ENCODE peak calls at places on chromosomes 12 and 14, in six cellular contexts. V is heart left ventricle, D is stomach, H is lower leg skin, E is body of pancreas, J is uterus. R is an unnamed sample.

GRCh38 chr12:86950043-86950838 is 694.0 kb upstream of the MGAT4C start:
- DNase-seq in V (no peak), D (no peak), H (no peak), E (no peak), J (no peak), R (no peak)

GRCh38 chr12:41956353-41956752 is 188.3 kb downstream of the GXYLT1 start:
- DNase-seq in V (no peak), D (no peak), H (no peak), E (no peak), J (no peak), R (no peak)

GRCh38 chr12:48001426-48002178 is 2.7 kb downstream of the COL2A1 start:
- DNase-seq in V (peak), D (peak), H (peak), E (peak), J (no peak), R (no peak)

GRCh38 chr14:87014854-87015253 is 978.1 kb downstream of the GALC start:
- DNase-seq in V (no peak), D (no peak), H (no peak), E (no peak), J (no peak), R (no peak)

GRCh38 chr14:47278233-47278842 is 397.1 kb downstream of the MDGA2 start:
- DNase-seq in V (peak), D (peak), H (no peak), E (peak), J (no peak), R (peak)

GRCh38 chr14:99316281-99317163 is 44.5 kb upstream of the BCL11B start:
- DNase-seq in V (no peak), D (peak), H (peak), E (no peak), J (no peak), R (no peak)

GRCh38 chr14:63632932-63633514 is 8.6 kb downstream of the WDR89 start:
- DNase-seq in V (no peak), D (no peak), H (no peak), E (no peak), J (no peak), R (peak)

GRCh38 chr14:101370593-101371569 is 190.4 kb upstream of the DIO3 start:
- DNase-seq in V (no peak), D (no peak), H (no peak), E (no peak), J (no peak), R (no peak)

GRCh38 chr12:132157733-132158409 is 13.6 kb downstream of the NOC4L start:
- DNase-seq in V (no peak), D (no peak), H (no peak), E (no peak), J (no peak), R (no peak)

GRCh38 chr12:50549885-50550284 is 45.1 kb downstream of the DIP2B start:
- DNase-seq in V (no peak), D (no peak), H (no peak), E (no peak), J (no peak), R (no peak)

GRCh38 chr12:30110970-30111586 is 327.3 kb upstream of the TMTC1 start:
- DNase-seq in V (no peak), D (no peak), H (no peak), E (no peak), J (no peak), R (no peak)

GRCh38 chr12:30110505-30110904 is 326.8 kb upstream of the TMTC1 start:
- DNase-seq in V (no peak), D (no peak), H (no peak), E (no peak), J (no peak), R (no peak)

GRCh38 chr12:30111719-30112118 is 328.0 kb upstream of the TMTC1 start:
- DNase-seq in V (no peak), D (no peak), H (no peak), E (no peak), J (no peak), R (no peak)

GRCh38 chr12:30106204-30106603 is 322.5 kb upstream of the TMTC1 start:
- DNase-seq in V (no peak), D (no peak), H (no peak), E (no peak), J (no peak), R (no peak)

GRCh38 chr12:30108666-30109065 is 324.9 kb upstream of the TMTC1 start:
- DNase-seq in V (no peak), D (no peak), H (no peak), E (no peak), J (no peak), R (no peak)
- TF ChIP-seq POLR2A in V (no peak), D (no peak), H (no peak), E (no peak), J (no peak), R (no peak)

GRCh38 chr14:102903248-102903888 is 19.1 kb upstream of the AMN start:
- DNase-seq in V (no peak), D (no peak), H (no peak), E (no peak), J (no peak), R (no peak)

GRCh38 chr14:102900631-102901571 is 21.6 kb upstream of the AMN start:
- DNase-seq in V (no peak), D (no peak), H (no peak), E (no peak), J (no peak), R (no peak)

GRCh38 chr14:102902523-102903247 is 19.8 kb upstream of the AMN start:
- DNase-seq in V (no peak), D (no peak), H (no peak), E (no peak), J (no peak), R (no peak)

GRCh38 chr14:102901633-102902032 is 20.8 kb upstream of the AMN start:
- DNase-seq in V (no peak), D (no peak), H (no peak), E (no peak), J (no peak), R (no peak)

GRCh38 chr14:102902086-102902485 is 20.4 kb upstream of the AMN start:
- DNase-seq in V (no peak), D (no peak), H (no peak), E (no peak), J (no peak), R (no peak)
- TF ChIP-seq POLR2A in V (no peak), D (no peak), H (no peak), E (no peak), J (no peak), R (no peak)

GRCh38 chr14:104782086-104782822 is 13.3 kb downstream of the AKT1 start:
- DNase-seq in V (no peak), D (no peak), H (no peak), E (no peak), J (no peak), R (no peak)
- TF ChIP-seq POLR2A in V (no peak), D (no peak), H (no peak), E (no peak), J (no peak), R (no peak)

GRCh38 chr12:94650143-94651056 is at the start of gene TMCC3:
- DNase-seq in V (peak), D (peak), H (peak), E (peak), J (peak), R (peak)
- TF ChIP-seq POLR2A in V (peak), D (no peak), H (no peak), E (peak), J (peak), R (no peak)

DNA sequence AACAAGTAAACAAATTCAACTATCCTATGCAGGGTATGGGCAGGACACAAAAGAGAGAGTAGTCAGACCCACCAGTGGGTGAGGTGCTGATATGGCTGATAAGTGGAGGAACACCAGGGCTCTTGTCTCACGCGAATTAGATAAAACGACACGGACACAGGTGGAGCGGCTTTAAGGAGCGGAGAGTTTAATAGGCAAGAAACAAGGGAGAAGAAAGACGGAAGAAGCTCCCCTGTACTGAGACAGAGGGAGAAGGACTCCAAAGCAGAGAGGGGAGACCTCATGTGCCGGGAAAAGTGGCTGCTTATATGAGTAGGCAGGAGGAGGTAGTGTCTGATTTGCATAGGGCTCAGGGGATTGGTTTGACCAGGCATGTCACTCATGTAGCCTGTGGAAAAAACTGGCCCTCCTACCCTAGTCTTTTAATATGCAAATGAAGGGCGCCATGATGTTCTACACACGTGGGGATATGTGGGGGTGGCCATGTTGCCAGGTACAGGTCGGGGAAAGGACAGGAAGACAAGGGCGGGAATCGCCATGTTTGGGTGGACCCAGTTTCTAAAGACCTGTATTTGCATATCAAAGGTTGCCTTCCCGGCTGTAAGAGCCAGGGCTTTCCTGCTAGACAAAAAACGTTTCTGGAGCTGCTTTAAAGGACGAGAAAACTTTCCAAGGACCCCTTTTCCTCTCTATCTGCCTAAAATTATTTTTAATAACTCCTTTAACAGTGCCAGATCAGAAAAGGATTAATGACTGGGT is 28.8 kb downstream of the RPGRIP1 start:
- DNase-seq in V (peak), D (peak), H (peak), E (peak), J (peak), R (peak)
- TF ChIP-seq POLR2A in V (peak), D (no peak), H (no peak), E (peak), J (no peak), R (peak)

DNA sequence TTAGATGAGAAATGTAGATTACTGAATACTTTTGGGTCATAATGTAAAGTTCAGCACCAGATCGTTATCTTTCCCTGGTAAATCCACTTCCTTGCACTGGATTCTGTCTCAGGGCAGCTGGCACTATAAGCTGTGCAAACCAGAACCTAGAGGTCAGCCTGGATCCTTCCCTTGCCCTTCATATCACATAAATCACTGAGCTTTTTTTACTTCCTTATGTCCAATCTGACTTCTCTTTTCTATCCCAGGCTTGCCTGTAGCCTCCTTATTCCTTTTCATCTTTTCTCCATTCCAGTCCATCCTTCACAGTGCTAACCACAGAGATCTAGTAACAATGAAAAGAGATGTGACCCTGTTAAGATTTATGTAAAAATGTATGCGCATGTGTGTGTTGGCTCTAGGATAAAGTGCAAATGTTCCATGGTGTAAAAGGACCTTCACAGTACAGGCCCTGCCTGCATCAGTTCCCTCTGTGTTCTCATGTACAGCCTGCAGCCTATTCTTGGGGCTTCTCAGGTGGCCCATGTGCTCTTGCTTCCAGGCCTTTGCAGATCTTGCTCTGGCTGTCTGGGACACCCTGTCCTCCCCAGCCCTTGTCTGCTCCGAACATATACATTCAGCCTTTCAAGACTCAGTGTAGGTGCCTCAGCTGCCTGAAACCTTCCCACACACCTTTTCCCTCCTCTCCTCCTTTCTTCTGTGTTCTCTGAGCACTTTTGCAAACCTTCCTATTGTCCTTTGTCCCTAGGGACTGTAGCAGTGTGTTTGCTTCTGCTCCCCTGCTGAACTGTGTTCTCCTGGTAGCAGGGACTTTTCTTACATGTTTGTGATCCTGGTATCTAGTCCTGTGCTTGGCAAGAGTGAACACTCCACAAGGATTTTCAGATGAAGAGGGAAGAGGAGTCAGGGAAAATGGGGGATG is 30.0 kb downstream of the PELI2 start:
- DNase-seq in V (no peak), D (no peak), H (no peak), E (no peak), J (no peak), R (no peak)
- TF ChIP-seq POLR2A in V (no peak), D (no peak), H (no peak), E (no peak), J (no peak), R (no peak)

GRCh38 chr12:129839679-129840078 is 64.1 kb downstream of the TMEM132D start:
- DNase-seq in V (no peak), D (no peak), H (no peak), E (no peak), J (no peak), R (no peak)
- TF ChIP-seq POLR2A in V (no peak), D (no peak), H (no peak), E (no peak), J (no peak), R (no peak)